ENCODE peak calls at places on chromosome 5, in four cellular contexts. One of them, this sample, is unnamed.
A peak's percentile ranks its signal among the peaks of the same experiment; 100 is the strongest.

GRCh38 chr5:1180841-1181271 is 20.5 kb upstream of the SLC6A19 start:
- DNase-seq in adrenal gland: no peak
- DNase-seq in upper lobe of left lung: peak; percentile 72
- DNase-seq in neural progenitor cell: no peak
- DNase-seq in this sample: no peak

GRCh38 chr5:15008476-15008875 is 136.9 kb upstream of the ANKH start:
- DNase-seq in neural progenitor cell: no peak
- DNase-seq in adrenal gland: peak; percentile 90
- DNase-seq in upper lobe of left lung: peak; percentile 81
- DNase-seq in this sample: peak; percentile 99

GRCh38 chr5:107466233-107466769 is 204.4 kb downstream of the EFNA5 start:
- DNase-seq in upper lobe of left lung: no peak
- DNase-seq in neural progenitor cell: peak; percentile 75
- DNase-seq in adrenal gland: no peak
- DNase-seq in this sample: no peak

GRCh38 chr5:111950660-111951059 is 193.7 kb upstream of the NREP start:
- DNase-seq in adrenal gland: no peak
- DNase-seq in neural progenitor cell: no peak
- DNase-seq in upper lobe of left lung: no peak
- DNase-seq in this sample: no peak

GRCh38 chr5:1291611-1292080 is 3.2 kb downstream of the TERT start:
- DNase-seq in upper lobe of left lung: no peak
- DNase-seq in neural progenitor cell: no peak
- DNase-seq in adrenal gland: no peak
- DNase-seq in this sample: peak; percentile 44

GRCh38 chr5:143229896-143230675 is 173.4 kb downstream of the NR3C1 start:
- DNase-seq in neural progenitor cell: peak; percentile 9
- DNase-seq in upper lobe of left lung: no peak
- DNase-seq in adrenal gland: no peak
- DNase-seq in this sample: no peak

GRCh38 chr5:94025788-94026473 is 284.5 kb upstream of the POU5F2 start:
- DNase-seq in upper lobe of left lung: peak; percentile 46
- DNase-seq in neural progenitor cell: peak; percentile 37
- DNase-seq in adrenal gland: no peak
- DNase-seq in this sample: no peak

GRCh38 chr5:14663734-14664269 is 716 bp upstream of the OTULIN start:
- DNase-seq in upper lobe of left lung: no peak
- DNase-seq in adrenal gland: peak; percentile 19
- DNase-seq in neural progenitor cell: peak; percentile 33
- DNase-seq in this sample: no peak

GRCh38 chr5:6115866-6116265 is 262.5 kb downstream of the MED10 start:
- DNase-seq in neural progenitor cell: no peak
- DNase-seq in adrenal gland: no peak
- DNase-seq in upper lobe of left lung: no peak
- DNase-seq in this sample: no peak

GRCh38 chr5:96280946-96281393 is 152.1 kb downstream of the PCSK1 start:
- DNase-seq in adrenal gland: no peak
- DNase-seq in neural progenitor cell: no peak
- DNase-seq in upper lobe of left lung: no peak
- DNase-seq in this sample: no peak

GRCh38 chr5:42487077-42487476 is 63.8 kb downstream of the GHR start:
- DNase-seq in neural progenitor cell: no peak
- DNase-seq in upper lobe of left lung: no peak
- DNase-seq in adrenal gland: no peak
- DNase-seq in this sample: no peak

GRCh38 chr5:133041910-133042309 is 9.9 kb upstream of the HSPA4 start:
- DNase-seq in adrenal gland: no peak
- DNase-seq in upper lobe of left lung: no peak
- DNase-seq in neural progenitor cell: no peak
- DNase-seq in this sample: no peak

GRCh38 chr5:62466228-62466627 is 53.7 kb downstream of the IPO11 start:
- DNase-seq in adrenal gland: no peak
- DNase-seq in upper lobe of left lung: no peak
- DNase-seq in neural progenitor cell: no peak
- DNase-seq in this sample: no peak

GRCh38 chr5:173829826-173830225 is 58.3 kb upstream of the CPEB4 start:
- DNase-seq in adrenal gland: peak; percentile 33
- DNase-seq in neural progenitor cell: no peak
- DNase-seq in upper lobe of left lung: no peak
- DNase-seq in this sample: no peak

DNA sequence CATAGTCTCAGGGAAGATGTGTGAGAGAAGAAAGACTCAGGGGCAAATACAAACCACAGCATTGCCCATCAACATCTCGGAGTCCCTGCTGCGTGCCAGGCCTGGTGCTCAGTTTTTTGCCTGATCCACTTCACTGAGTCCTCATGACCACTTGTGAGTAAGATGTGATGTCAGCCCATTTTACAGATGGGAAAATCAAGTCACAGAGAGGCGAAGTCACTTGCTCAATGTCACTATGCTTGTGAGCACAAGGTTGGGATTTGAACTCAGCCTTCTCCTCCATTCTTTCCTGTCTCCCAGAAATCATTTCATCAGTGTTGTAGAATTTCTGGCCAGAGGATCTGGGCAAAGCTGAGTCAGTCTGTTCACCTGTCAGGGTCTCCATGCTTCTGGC is 34.6 kb upstream of the PSD2 start:
- DNase-seq in adrenal gland: no peak
- DNase-seq in upper lobe of left lung: no peak
- DNase-seq in neural progenitor cell: no peak
- DNase-seq in this sample: no peak
- H3K4me1 ChIP-seq in adrenal gland: peaks cover 6% of the 10 kb centered on the region
- H3K4me1 ChIP-seq in upper lobe of left lung: peaks cover 7% of the 10 kb centered on the region
- H3K4me1 ChIP-seq in neural progenitor cell: peaks cover 37% of the 10 kb centered on the region
- H3K4me1 ChIP-seq in this sample: peaks cover 9% of the 10 kb centered on the region

DNA sequence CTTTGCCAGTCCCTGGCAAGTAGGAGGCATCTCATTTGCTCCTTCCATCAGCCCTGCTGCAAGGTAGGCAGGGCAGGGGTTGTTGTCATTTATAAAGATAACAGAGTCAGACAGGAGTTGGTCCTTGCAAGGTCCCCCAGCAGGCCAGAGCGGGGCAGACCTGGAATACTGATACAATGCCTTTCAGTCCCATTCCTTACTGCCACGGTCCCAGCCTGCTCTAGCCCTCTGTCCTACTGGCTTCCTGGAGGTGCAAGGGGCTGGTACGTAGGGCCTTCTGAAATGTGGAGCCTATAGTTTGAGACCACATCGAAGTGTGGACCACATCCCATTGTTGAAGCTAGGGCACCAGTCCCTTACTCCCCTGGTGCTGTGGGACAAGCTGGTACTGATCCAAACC is 42.8 kb upstream of the PITX1 start:
- DNase-seq in neural progenitor cell: no peak
- DNase-seq in adrenal gland: no peak
- DNase-seq in upper lobe of left lung: no peak
- DNase-seq in this sample: peak; percentile 13
- H3K27ac ChIP-seq in neural progenitor cell: no peak overlapping the region
- H3K27ac ChIP-seq in adrenal gland: no peak overlapping the region
- H3K27ac ChIP-seq in upper lobe of left lung: no peak overlapping the region
- H3K27ac ChIP-seq in this sample: no peak overlapping the region

GRCh38 chr5:2686725-2687124 is 64.8 kb downstream of the IRX2 start:
- DNase-seq in adrenal gland: no peak
- DNase-seq in upper lobe of left lung: no peak
- DNase-seq in neural progenitor cell: peak; percentile 23
- DNase-seq in this sample: no peak

GRCh38 chr5:2686296-2686695 is 65.2 kb downstream of the IRX2 start:
- DNase-seq in adrenal gland: no peak
- DNase-seq in neural progenitor cell: peak; percentile 28
- DNase-seq in upper lobe of left lung: no peak
- DNase-seq in this sample: no peak

GRCh38 chr5:2688586-2688985 is 62.9 kb downstream of the IRX2 start:
- DNase-seq in upper lobe of left lung: no peak
- DNase-seq in neural progenitor cell: no peak
- DNase-seq in adrenal gland: no peak
- DNase-seq in this sample: peak; percentile 42

GRCh38 chr5:2685651-2686050 is 65.8 kb downstream of the IRX2 start:
- DNase-seq in neural progenitor cell: no peak
- DNase-seq in upper lobe of left lung: no peak
- DNase-seq in adrenal gland: no peak
- DNase-seq in this sample: no peak

DNA sequence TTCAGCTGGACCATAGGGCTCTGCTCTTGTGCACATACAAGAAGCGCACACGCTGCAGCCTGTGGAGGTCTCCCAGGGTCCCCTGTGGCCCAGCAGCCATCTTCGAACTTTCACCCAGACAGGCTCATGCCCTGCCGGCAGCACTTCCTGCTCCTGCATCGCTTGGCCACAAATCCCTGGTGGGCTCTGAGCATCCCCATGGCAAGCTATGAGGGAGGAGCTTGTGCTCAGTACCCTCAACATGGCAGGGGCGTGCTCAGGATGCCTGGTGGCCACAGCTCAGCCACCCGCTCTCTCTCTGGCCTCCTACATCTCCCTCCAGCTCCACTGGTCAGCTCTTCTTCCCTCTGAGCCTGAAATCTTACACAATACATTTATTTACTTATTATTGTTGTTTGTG is 63.7 kb downstream of the IRX2 start:
- DNase-seq in adrenal gland: no peak
- DNase-seq in neural progenitor cell: no peak
- DNase-seq in upper lobe of left lung: no peak
- DNase-seq in this sample: no peak
- TF ChIP-seq CTCF in adrenal gland: no peak
- TF ChIP-seq CTCF in neural progenitor cell: no peak
- TF ChIP-seq CTCF in upper lobe of left lung: no peak
- TF ChIP-seq CTCF in this sample: no peak

GRCh38 chr5:169666365-169666764 is 29.3 kb downstream of the DOCK2 start:
- DNase-seq in neural progenitor cell: no peak
- DNase-seq in upper lobe of left lung: no peak
- DNase-seq in adrenal gland: no peak
- DNase-seq in this sample: no peak
- H3K4me1 ChIP-seq in neural progenitor cell: peaks cover 11% of the 10 kb centered on the region
- H3K4me1 ChIP-seq in upper lobe of left lung: peaks cover 6% of the 10 kb centered on the region
- H3K4me1 ChIP-seq in adrenal gland: no peaks in the 10 kb centered on the region
- H3K4me1 ChIP-seq in this sample: no peaks in the 10 kb centered on the region

GRCh38 chr5:168950241-168950951 is 350.5 kb downstream of the SLIT3 start:
- DNase-seq in neural progenitor cell: no peak
- DNase-seq in upper lobe of left lung: no peak
- DNase-seq in adrenal gland: no peak
- DNase-seq in this sample: no peak

GRCh38 chr5:168948746-168949145 is 352.2 kb downstream of the SLIT3 start:
- DNase-seq in neural progenitor cell: no peak
- DNase-seq in adrenal gland: no peak
- DNase-seq in upper lobe of left lung: no peak
- DNase-seq in this sample: no peak

GRCh38 chr5:168947212-168947868 is 353.6 kb downstream of the SLIT3 start:
- DNase-seq in upper lobe of left lung: peak; percentile 44
- DNase-seq in neural progenitor cell: peak; percentile 83
- DNase-seq in adrenal gland: peak; percentile 51
- DNase-seq in this sample: peak; percentile 64

GRCh38 chr5:168951341-168951740 is 349.6 kb downstream of the SLIT3 start:
- DNase-seq in upper lobe of left lung: no peak
- DNase-seq in neural progenitor cell: no peak
- DNase-seq in adrenal gland: no peak
- DNase-seq in this sample: no peak

DNA sequence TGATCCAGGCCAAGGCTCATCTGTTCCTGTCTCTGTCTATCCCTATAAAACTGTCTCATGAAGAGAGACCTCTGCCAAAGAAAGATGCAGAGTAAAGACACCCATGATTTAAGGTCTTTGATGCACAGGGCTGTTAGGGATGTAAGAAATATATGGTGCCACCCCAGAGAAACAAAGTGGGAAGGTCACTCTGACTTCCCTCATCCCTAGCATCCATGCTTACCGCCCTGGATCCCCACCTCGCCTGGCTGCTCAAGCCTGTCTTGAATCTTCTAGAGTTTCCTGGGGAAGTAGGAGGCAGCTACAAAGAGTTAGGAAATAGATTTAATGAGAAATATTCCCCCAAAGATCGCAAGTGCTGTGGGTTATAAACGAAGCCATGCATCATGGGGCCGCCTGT is 349.2 kb downstream of the SLIT3 start:
- DNase-seq in neural progenitor cell: no peak
- DNase-seq in adrenal gland: no peak
- DNase-seq in upper lobe of left lung: no peak
- DNase-seq in this sample: no peak
- H3K27ac ChIP-seq in neural progenitor cell: no peak overlapping the region
- H3K27ac ChIP-seq in adrenal gland: no peak overlapping the region
- H3K27ac ChIP-seq in upper lobe of left lung: no peak overlapping the region
- H3K27ac ChIP-seq in this sample: no peak overlapping the region

This sample was measured in ascending aorta.